ENCODE peak calls at places on chromosomes 12 and 14, in six cellular contexts. P, R, D, G, Z and B are unnamed samples.

GRCh38 chr12:93419388-93420034 is 22.2 kb downstream of the UBE2N start:
- DNase-seq in D (no peak), G (peak; percentile 76), P (peak; percentile 73), R (no peak), Z (no peak), B (peak; percentile 86)

GRCh38 chr12:121524196-121524930 is 56.5 kb downstream of the KDM2B start:
- DNase-seq in G (no peak), Z (no peak), D (no peak), P (peak; percentile 84), R (no peak), B (peak; percentile 45)

GRCh38 chr14:104665663-104666522 is 23.5 kb upstream of the INF2 start:
- DNase-seq in G (no peak), P (peak; percentile 97), D (peak; percentile 84), R (no peak), Z (peak; percentile 79), B (peak; percentile 92)

GRCh38 chr12:124466200-124467128 is 100.9 kb downstream of the NCOR2 start:
- DNase-seq in R (no peak), P (no peak), G (peak; percentile 25), Z (peak; percentile 85), D (no peak), B (no peak)

GRCh38 chr14:49310298-49310697 is 275.9 kb downstream of the RPS29 start:
- DNase-seq in P (no peak), G (no peak), D (no peak), R (no peak), Z (no peak), B (no peak)

GRCh38 chr12:62130400-62130799 is 129.8 kb upstream of the USP15 start:
- DNase-seq in D (no peak), Z (no peak), G (no peak), P (no peak), R (no peak), B (no peak)

GRCh38 chr14:77409131-77409533 is 14.2 kb downstream of the NOXRED1 start:
- DNase-seq in Z (no peak), R (no peak), D (no peak), G (peak; percentile 10), P (no peak), B (no peak)

GRCh38 chr12:47935196-47935595 is 28.2 kb upstream of the TMEM106C start:
- DNase-seq in P (peak; percentile 1), Z (peak; percentile 81), G (peak; percentile 80), R (no peak), D (no peak), B (no peak)

GRCh38 chr14:74804219-74804825 is 41.2 kb downstream of the YLPM1 start:
- DNase-seq in G (peak; percentile 74), P (peak; percentile 59), D (no peak), R (no peak), Z (no peak), B (no peak)

GRCh38 chr12:26465419-26466097 is 270.2 kb downstream of the SSPN start:
- DNase-seq in Z (no peak), G (peak; percentile 8), R (no peak), P (no peak), D (no peak), B (no peak)

GRCh38 chr12:30796508-30796780 is 41.7 kb upstream of the CAPRIN2 start:
- DNase-seq in D (no peak), G (peak; percentile 64), R (no peak), Z (peak; percentile 61), P (no peak), B (no peak)

GRCh38 chr12:122920687-122921086 is 24.8 kb upstream of the VPS37B start:
- DNase-seq in D (no peak), R (no peak), P (no peak), Z (no peak), G (no peak), B (no peak)

GRCh38 chr12:68137278-68137930 is 22.1 kb downstream of the IFNG start:
- DNase-seq in D (no peak), G (no peak), Z (no peak), P (no peak), R (no peak), B (no peak)

GRCh38 chr12:9064815-9065606 is 50.7 kb downstream of the A2M start:
- DNase-seq in Z (peak; percentile 92), D (peak; percentile 35), G (peak; percentile 39), R (peak; percentile 51), P (peak; percentile 52), B (no peak)

GRCh38 chr14:21102472-21103164 is 1.8 kb downstream of the TMEM253 start:
- DNase-seq in D (no peak), Z (no peak), R (no peak), G (no peak), P (no peak), B (no peak)

GRCh38 chr14:95835331-95835730 is 41.3 kb upstream of the TUNAR start:
- DNase-seq in Z (no peak), G (peak; percentile 4), P (no peak), D (no peak), R (no peak), B (no peak)

GRCh38 chr14:105212541-105213305 is 31.6 kb upstream of the NUDT14 start:
- DNase-seq in R (no peak), Z (peak; percentile 27), D (no peak), G (no peak), P (no peak), B (no peak)

GRCh38 chr14:21039585-21040369 is 2.4 kb upstream of the RNASE7 start:
- DNase-seq in P (peak; percentile 95), G (peak; percentile 73), D (no peak), Z (peak; percentile 67), R (no peak), B (peak; percentile 89)

GRCh38 chr12:103778781-103779180 is 62.3 kb downstream of the NT5DC3 start:
- DNase-seq in P (no peak), G (no peak), Z (no peak), D (no peak), R (no peak), B (no peak)

GRCh38 chr12:27552886-27553560 is 29.0 kb downstream of the PPFIBP1 start:
- DNase-seq in G (no peak), Z (no peak), R (no peak), D (peak; percentile 11), P (peak; percentile 98), B (peak; percentile 84)

GRCh38 chr14:36805116-36805515 is 143.5 kb downstream of the PAX9 start:
- DNase-seq in R (no peak), G (peak; percentile 17), D (no peak), Z (peak; percentile 72), P (no peak), B (no peak)

GRCh38 chr12:128261757-128262156 is 5.2 kb upstream of the TMEM132C start:
- DNase-seq in R (no peak), D (no peak), G (no peak), P (no peak), Z (no peak), B (no peak)

GRCh38 chr12:122141911-122142725 is 31.9 kb downstream of the IL31 start:
- DNase-seq in D (no peak), G (no peak), R (no peak), P (no peak), Z (peak; percentile 70), B (no peak)

GRCh38 chr12:104181313-104181712 is 34.3 kb upstream of the TXNRD1 start:
- DNase-seq in Z (no peak), P (no peak), G (peak; percentile 89), R (no peak), D (no peak), B (no peak)

GRCh38 chr14:36591482-36591881 is 9.1 kb upstream of the NKX2-8 start:
- DNase-seq in G (no peak), D (no peak), R (no peak), P (no peak), Z (no peak), B (no peak)

GRCh38 chr12:95718001-95718400 is 72.6 kb downstream of the NTN4 start:
- DNase-seq in G (no peak), Z (no peak), R (no peak), D (no peak), P (no peak), B (no peak)

GRCh38 chr12:9741726-9742125 is 8.8 kb upstream of the CLECL1 start:
- DNase-seq in R (no peak), D (no peak), Z (no peak), P (no peak), G (no peak), B (no peak)

GRCh38 chr12:79927772-79928474 is 7.0 kb downstream of the PPP1R12A start:
- DNase-seq in R (no peak), D (no peak), G (peak; percentile 34), Z (no peak), P (no peak), B (no peak)

GRCh38 chr12:123037791-123038190 is 57.3 kb downstream of the ARL6IP4 start:
- DNase-seq in Z (peak; percentile 15), D (no peak), G (no peak), P (no peak), R (no peak), B (no peak)

GRCh38 chr14:68977741-68978549 is 1.2 kb downstream of the ACTN1 start:
- DNase-seq in R (no peak), G (peak; percentile 88), P (no peak), D (no peak), Z (peak; percentile 87), B (no peak)

GRCh38 chr14:105505101-105505500 is 14.1 kb downstream of the TEDC1 start:
- DNase-seq in G (no peak), P (no peak), Z (no peak), D (no peak), R (no peak), B (no peak)